ENCODE peak calls at places on chromosomes 5 and 9, in eight cellular contexts. E is A172; C is EH; T is CD8-positive, alpha-beta memory T cell; Y is activated naive CD4-positive, alpha-beta T cell treated with anti-CD3 and anti-CD28 coated beads for 36 hours; F is neural progenitor cell; P is body of pancreas; V is SJSA1. Q is an unnamed sample.

GRCh38 chr5:1228121-1228520 is 2.9 kb downstream of the SLC6A18 start:
- DNase-seq in E (no peak), C (no peak), T (no peak), Y (no peak), F (no peak), P (no peak), V (no peak), Q (no peak)

GRCh38 chr9:85041737-85042136 is 372.2 kb downstream of the NTRK2 start:
- DNase-seq in E (no peak), C (no peak), T (no peak), Y (no peak), F (no peak), P (no peak), V (no peak), Q (no peak)

GRCh38 chr9:135336722-135337490 is 142.7 kb upstream of the PPP1R26 start:
- DNase-seq in E (no peak), C (no peak), T (no peak), Y (no peak), F (no peak), P (no peak), V (peak), Q (no peak)

GRCh38 chr5:176648467-176649194 is 1.3 kb downstream of the TSPAN17 start:
- DNase-seq in E (no peak), C (no peak), T (peak), Y (peak), F (no peak), P (no peak), V (no peak), Q (no peak)

GRCh38 chr5:66306105-66306843 is 162.2 kb downstream of the SREK1 start:
- DNase-seq in E (peak), C (peak), T (peak), Y (peak), F (peak), P (peak), V (peak), Q (peak)

GRCh38 chr9:133050142-133050541 is 11.6 kb upstream of the CEL start:
- DNase-seq in E (no peak), C (peak), T (no peak), Y (no peak), F (no peak), P (peak), V (no peak), Q (peak)

GRCh38 chr9:99722852-99723251 is 98.8 kb upstream of the NR4A3 start:
- DNase-seq in E (no peak), C (no peak), T (no peak), Y (no peak), F (no peak), P (no peak), V (no peak), Q (no peak)

GRCh38 chr9:136151214-136151804 is 32.6 kb upstream of the TMEM250 start:
- DNase-seq in E (no peak), C (no peak), T (no peak), Y (no peak), F (peak), P (no peak), V (no peak), Q (no peak)

GRCh38 chr5:61884242-61884855 is 421.7 kb upstream of the KIF2A start:
- DNase-seq in E (no peak), C (no peak), T (no peak), Y (no peak), F (no peak), P (no peak), V (no peak), Q (no peak)

GRCh38 chr9:77981907-77982306 is 49.7 kb downstream of the GNAQ start:
- DNase-seq in E (no peak), C (no peak), T (no peak), Y (no peak), F (no peak), P (no peak), V (no peak), Q (no peak)

GRCh38 chr5:88691945-88692868 is 190.8 kb downstream of the MEF2C start:
- DNase-seq in E (no peak), C (no peak), T (no peak), Y (no peak), F (peak), P (no peak), V (no peak), Q (no peak)

GRCh38 chr9:134434896-134435506 is 108.7 kb downstream of the RXRA start:
- DNase-seq in E (peak), C (peak), T (no peak), Y (no peak), F (peak), P (peak), V (peak), Q (peak)

GRCh38 chr9:130379649-130379970 is 65.2 kb upstream of the ASS1 start:
- DNase-seq in E (no peak), C (no peak), T (no peak), Y (no peak), F (no peak), P (no peak), V (no peak), Q (no peak)

GRCh38 chr9:93674580-93675335 is 98.4 kb downstream of the PHF2 start:
- DNase-seq in E (no peak), C (no peak), T (no peak), Y (no peak), F (no peak), P (peak), V (peak), Q (no peak)

GRCh38 chr5:153661897-153662296 is 171.4 kb downstream of the GRIA1 start:
- DNase-seq in E (no peak), C (no peak), T (no peak), Y (no peak), F (no peak), P (peak), V (no peak), Q (no peak)

GRCh38 chr9:70085241-70085640 is 41.6 kb downstream of the MAMDC2 start:
- DNase-seq in E (peak), C (peak), T (no peak), Y (no peak), F (peak), P (no peak), V (no peak), Q (no peak)

GRCh38 chr5:155898284-155898683 is 428.7 kb upstream of the SGCD start:
- DNase-seq in E (no peak), C (peak), T (no peak), Y (no peak), F (no peak), P (no peak), V (no peak), Q (no peak)

GRCh38 chr5:72847989-72848473 is 31.6 kb downstream of the TNPO1 start:
- DNase-seq in E (peak), C (peak), T (peak), Y (peak), F (peak), P (peak), V (peak), Q (peak)

Q was measured in COR-L47.